ENCODE peak calls at places on chromosomes 12 and 14, in ten cellular contexts. I, M, E, W, G, Y, X, V, A and P are unnamed samples.

GRCh38 chr14:102525213-102526143 is 15.9 kb upstream of the ANKRD9 start:
- DNase-seq in V (peak), M (no peak), Y (peak), W (peak), X (no peak), A (no peak), G (no peak), I (peak), E (peak), P (no peak)

GRCh38 chr14:99698642-99699041 is 14.5 kb downstream of the CYP46A1 start:
- DNase-seq in I (no peak), X (no peak), E (no peak), V (no peak), A (peak), Y (no peak), G (no peak), W (no peak), M (peak), P (no peak)

GRCh38 chr12:62247242-62247641 is 13.0 kb upstream of the USP15 start:
- DNase-seq in E (no peak), A (no peak), G (no peak), M (no peak), V (no peak), I (no peak), W (no peak), X (no peak), Y (no peak), P (no peak)

GRCh38 chr14:69652942-69653680 is 41.7 kb downstream of the SUSD6 start:
- DNase-seq in V (peak), A (no peak), G (no peak), E (no peak), I (no peak), Y (no peak), X (no peak), M (no peak), W (no peak), P (no peak)

GRCh38 chr12:49446571-49446970 is 79.3 kb downstream of the SPATS2 start:
- DNase-seq in E (no peak), G (no peak), I (no peak), A (no peak), M (no peak), W (no peak), Y (no peak), X (no peak), V (no peak), P (no peak)

GRCh38 chr14:105354541-105354940 is 40.0 kb downstream of the PACS2 start:
- DNase-seq in G (no peak), A (no peak), X (no peak), I (no peak), M (no peak), W (no peak), V (no peak), Y (no peak), E (no peak), P (no peak)

GRCh38 chr12:68374315-68374982 is 42.3 kb upstream of the MDM1 start:
- DNase-seq in V (no peak), G (no peak), X (no peak), Y (no peak), W (no peak), E (peak), I (no peak), A (no peak), M (no peak), P (no peak)

GRCh38 chr12:66237505-66238175 is 48.6 kb downstream of the IRAK3 start:
- DNase-seq in A (no peak), E (no peak), M (no peak), X (no peak), Y (no peak), V (no peak), I (no peak), W (no peak), G (no peak), P (no peak)

GRCh38 chr12:93185369-93185741 is 192.4 kb upstream of the NUDT4 start:
- DNase-seq in G (no peak), M (no peak), Y (no peak), X (no peak), A (no peak), E (no peak), I (no peak), W (no peak), V (no peak), P (no peak)

GRCh38 chr14:95300002-95300696 is 19.6 kb downstream of the CLMN start:
- DNase-seq in E (no peak), X (no peak), G (no peak), V (no peak), A (no peak), I (no peak), W (no peak), Y (no peak), M (no peak), P (no peak)

GRCh38 chr12:96289067-96289466 is 94.9 kb downstream of the ELK3 start:
- DNase-seq in Y (no peak), M (no peak), X (no peak), E (no peak), W (no peak), A (no peak), G (no peak), I (no peak), V (no peak), P (no peak)

GRCh38 chr12:101127521-101128219 is 82.4 kb downstream of the SLC5A8 start:
- DNase-seq in A (no peak), V (no peak), M (no peak), Y (peak), I (peak), X (no peak), W (peak), G (no peak), E (no peak), P (no peak)

GRCh38 chr12:50187084-50187900 is 20.1 kb upstream of the CERS5 start:
- DNase-seq in E (no peak), Y (peak), V (no peak), X (no peak), I (peak), W (peak), A (no peak), G (no peak), M (no peak), P (no peak)

GRCh38 chr14:21049263-21049662 is 7.1 kb downstream of the RNASE7 start:
- DNase-seq in E (no peak), I (peak), G (no peak), V (no peak), M (no peak), X (no peak), W (peak), A (no peak), Y (peak), P (no peak)

GRCh38 chr12:77377116-77377515 is 311.7 kb upstream of the E2F7 start:
- DNase-seq in W (peak), G (no peak), A (no peak), E (peak), Y (peak), V (peak), M (no peak), X (no peak), I (peak), P (no peak)

GRCh38 chr14:89794096-89794495 is 160.4 kb downstream of the EFCAB11 start:
- DNase-seq in W (peak), X (peak), E (no peak), M (peak), V (no peak), Y (peak), I (no peak), G (no peak), A (peak), P (no peak)

GRCh38 chr12:143964-144649 is 69.8 kb downstream of the SLC6A12 start:
- DNase-seq in E (no peak), I (peak), G (no peak), V (no peak), W (peak), Y (no peak), A (no peak), M (no peak), X (no peak), P (no peak)

GRCh38 chr12:48943221-48943620 is 14.1 kb downstream of the ARF3 start:
- DNase-seq in W (no peak), E (no peak), A (no peak), I (no peak), M (no peak), V (no peak), G (no peak), X (no peak), Y (no peak), P (no peak)

GRCh38 chr14:21070083-21070609 is at the start of gene ARHGEF40:
- DNase-seq in X (peak), Y (peak), G (peak), V (peak), A (no peak), I (peak), E (peak), M (no peak), W (peak), P (no peak)

GRCh38 chr12:20194171-20194570 is 174.2 kb upstream of the PDE3A start:
- DNase-seq in Y (peak), V (no peak), E (peak), G (no peak), I (peak), W (peak), X (no peak), M (no peak), A (no peak), P (no peak)

GRCh38 chr12:19576421-19576925 is 137.2 kb downstream of the AEBP2 start:
- DNase-seq in V (no peak), M (no peak), E (no peak), I (no peak), A (no peak), Y (peak), X (no peak), W (no peak), G (no peak), P (no peak)

GRCh38 chr12:46217686-46218508 is 50.9 kb downstream of the SLC38A1 start:
- DNase-seq in I (no peak), W (no peak), G (no peak), X (no peak), Y (no peak), E (no peak), M (no peak), A (no peak), V (peak), P (no peak)

GRCh38 chr14:104110491-104111209 is 25.1 kb downstream of the ASPG start:
- DNase-seq in G (peak), Y (no peak), V (no peak), A (no peak), M (no peak), W (no peak), X (no peak), I (no peak), E (no peak), P (no peak)

GRCh38 chr14:34297786-34298520 is 164.1 kb downstream of the SPTSSA start:
- DNase-seq in G (no peak), I (no peak), Y (peak), X (no peak), A (no peak), E (peak), W (no peak), V (no peak), M (no peak), P (no peak)

GRCh38 chr12:64036414-64036813 is 185.7 kb downstream of the KICS2 start:
- DNase-seq in W (peak), G (no peak), M (no peak), Y (no peak), I (peak), E (no peak), X (no peak), A (no peak), V (no peak), P (no peak)

GRCh38 chr12:80262372-80263170 is 163.2 kb downstream of the OTOGL start:
- DNase-seq in Y (no peak), I (no peak), W (peak), X (no peak), A (no peak), E (no peak), G (no peak), M (no peak), V (no peak), P (no peak)
- TF ChIP-seq CTCF in Y (no peak), I (no peak), W (no peak), X (no peak), A (no peak), E (no peak), G (no peak), M (no peak), V (no peak), P (no peak)

GRCh38 chr12:104985206-104985605 is 910 bp upstream of the NOPCHAP1 start:
- DNase-seq in I (no peak), M (no peak), W (no peak), Y (no peak), G (no peak), V (no peak), E (no peak), A (no peak), X (no peak), P (no peak)
- TF ChIP-seq CTCF in I (no peak), M (no peak), W (no peak), Y (no peak), G (no peak), V (no peak), E (no peak), A (no peak), X (no peak), P (peak)

GRCh38 chr14:54353266-54353665 is 43.5 kb upstream of the CDKN3 start:
- DNase-seq in Y (no peak), W (no peak), I (no peak), M (no peak), E (no peak), G (no peak), X (no peak), A (no peak), V (no peak), P (no peak)
- TF ChIP-seq CTCF in Y (no peak), W (no peak), I (no peak), M (no peak), E (no peak), G (no peak), X (no peak), A (no peak), V (no peak), P (no peak)

GRCh38 chr12:42586268-42586667 is 3.3 kb downstream of the PRICKLE1 start:
- DNase-seq in X (no peak), E (no peak), G (no peak), Y (no peak), M (no peak), A (no peak), V (no peak), I (no peak), W (no peak), P (no peak)
- TF ChIP-seq CTCF in X (no peak), E (no peak), G (no peak), Y (peak), M (no peak), A (peak), V (no peak), I (no peak), W (no peak), P (no peak)

GRCh38 chr12:56951582-56952339 is 5.6 kb downstream of the RDH16 start:
- DNase-seq in E (no peak), I (no peak), A (no peak), Y (no peak), G (no peak), M (no peak), V (no peak), X (no peak), W (no peak), P (no peak)

GRCh38 chr12:56953314-56953713 is 4.1 kb downstream of the RDH16 start:
- DNase-seq in Y (no peak), G (no peak), I (no peak), X (no peak), V (no peak), W (no peak), E (no peak), A (no peak), M (no peak), P (no peak)

GRCh38 chr12:56948881-56949280 is 8.5 kb downstream of the RDH16 start:
- DNase-seq in I (no peak), G (no peak), E (no peak), V (no peak), X (no peak), A (no peak), Y (no peak), M (no peak), W (no peak), P (no peak)

GRCh38 chr12:56943878-56944277 is 9.7 kb upstream of the SDR9C7 start:
- DNase-seq in G (no peak), Y (no peak), M (no peak), E (no peak), V (no peak), W (no peak), I (no peak), X (no peak), A (no peak), P (no peak)

DNA sequence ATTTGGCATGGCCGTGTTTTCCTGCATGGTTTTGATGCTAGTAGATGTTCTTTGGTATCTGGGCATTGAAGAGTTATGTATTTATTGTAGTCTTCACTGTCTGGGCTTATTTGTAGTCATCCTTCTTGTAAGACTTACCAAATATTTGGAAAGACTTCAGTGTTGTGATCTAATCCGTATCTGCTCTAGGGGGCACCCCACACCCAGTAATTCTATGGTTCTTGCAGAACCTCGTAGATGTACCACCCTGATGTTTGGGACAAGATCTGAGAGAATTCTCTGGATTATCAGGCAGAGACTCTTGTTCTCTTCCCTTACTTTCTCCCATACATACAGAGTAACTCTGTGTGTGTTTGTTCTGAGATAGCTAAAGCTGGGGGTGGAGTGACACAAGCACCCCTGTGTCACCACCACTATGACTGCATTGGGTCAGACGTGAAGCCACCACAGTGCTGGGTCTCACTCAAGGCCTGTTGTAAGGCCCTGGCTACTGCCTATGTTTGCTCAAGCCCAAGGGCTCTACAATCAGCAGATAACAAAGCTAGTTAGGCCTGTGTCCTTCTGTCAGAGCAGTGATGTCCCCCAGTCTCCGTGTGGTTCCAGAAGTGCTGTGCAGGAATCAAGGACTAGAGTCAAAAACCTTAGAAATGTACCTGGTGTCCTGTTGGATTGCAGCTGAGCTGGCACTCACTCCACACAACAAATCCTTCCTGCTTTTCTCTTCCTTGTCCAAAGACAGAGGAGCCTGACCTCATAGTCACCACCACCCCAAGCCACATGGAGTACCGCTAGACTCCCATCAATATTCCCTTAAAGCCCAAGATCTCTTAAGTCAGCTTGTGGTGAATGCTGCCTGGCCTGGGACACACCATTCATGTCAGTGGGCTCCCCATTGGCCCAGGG is 9.5 kb downstream of the RDH16 start:
- DNase-seq in X (no peak), I (no peak), G (no peak), A (no peak), Y (no peak), M (no peak), E (peak), W (no peak), V (no peak), P (no peak)
- TF ChIP-seq CTCF in X (no peak), I (no peak), G (peak), A (no peak), Y (no peak), M (no peak), E (no peak), W (no peak), V (no peak), P (no peak)

DNA sequence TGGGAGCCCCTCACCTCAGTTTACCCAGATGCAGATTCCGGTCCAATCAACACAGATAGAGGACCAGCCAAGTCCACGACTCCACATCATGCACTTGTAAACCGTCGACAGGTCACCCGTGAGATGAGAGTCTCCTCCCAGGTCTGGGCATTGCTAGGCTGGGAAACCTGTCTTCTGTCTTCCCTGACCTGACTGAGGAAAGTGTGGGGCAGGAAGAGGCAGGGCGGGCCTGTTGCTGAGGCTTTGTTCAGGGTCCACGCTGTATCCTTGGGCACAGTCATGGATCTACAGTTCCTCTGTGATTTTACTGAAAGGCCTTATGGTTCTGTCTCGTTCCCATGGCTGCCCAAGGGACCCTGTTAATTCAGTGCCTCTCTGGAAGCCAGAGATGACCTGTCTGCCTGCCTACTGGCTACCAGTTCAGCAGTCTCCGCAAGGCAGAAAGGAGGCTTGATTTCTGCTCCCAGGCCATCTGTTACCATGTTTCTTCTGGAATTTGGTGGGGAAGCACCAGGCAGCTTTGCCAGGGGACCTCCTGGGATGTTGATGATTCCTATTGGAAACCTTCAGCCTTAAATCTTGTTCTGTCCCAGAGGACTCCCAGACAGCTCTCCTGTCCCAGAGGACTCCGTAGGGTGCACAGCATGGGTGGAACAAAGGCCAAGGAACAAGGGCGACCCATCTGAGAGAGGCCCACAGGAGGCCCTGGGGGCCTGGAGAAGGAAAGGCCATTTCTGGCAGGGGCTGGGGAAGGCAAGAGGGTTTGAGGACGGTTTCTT is 288.5 kb upstream of the RTL1 start:
- DNase-seq in M (peak), Y (no peak), E (no peak), X (no peak), W (no peak), V (no peak), I (no peak), A (peak), G (no peak), P (peak)
- TF ChIP-seq CTCF in M (no peak), Y (no peak), E (no peak), X (no peak), W (no peak), V (no peak), I (no peak), A (no peak), G (no peak), P (no peak)

GRCh38 chr14:30884925-30885324 is 10.6 kb downstream of the COCH start:
- DNase-seq in M (no peak), A (no peak), E (no peak), W (no peak), G (no peak), V (no peak), I (no peak), X (no peak), Y (no peak), P (no peak)

GRCh38 chr14:30889244-30889594 is 14.9 kb downstream of the COCH start:
- DNase-seq in X (no peak), M (no peak), V (no peak), G (no peak), Y (no peak), I (no peak), E (no peak), W (no peak), A (no peak), P (no peak)

GRCh38 chr14:30883508-30884294 is 9.3 kb downstream of the COCH start:
- DNase-seq in Y (peak), E (no peak), V (no peak), G (no peak), M (no peak), X (no peak), W (no peak), I (no peak), A (no peak), P (no peak)

GRCh38 chr14:30888480-30889243 is 14.3 kb downstream of the COCH start:
- DNase-seq in I (no peak), A (no peak), X (no peak), G (no peak), W (no peak), Y (no peak), V (no peak), M (no peak), E (no peak), P (no peak)

DNA sequence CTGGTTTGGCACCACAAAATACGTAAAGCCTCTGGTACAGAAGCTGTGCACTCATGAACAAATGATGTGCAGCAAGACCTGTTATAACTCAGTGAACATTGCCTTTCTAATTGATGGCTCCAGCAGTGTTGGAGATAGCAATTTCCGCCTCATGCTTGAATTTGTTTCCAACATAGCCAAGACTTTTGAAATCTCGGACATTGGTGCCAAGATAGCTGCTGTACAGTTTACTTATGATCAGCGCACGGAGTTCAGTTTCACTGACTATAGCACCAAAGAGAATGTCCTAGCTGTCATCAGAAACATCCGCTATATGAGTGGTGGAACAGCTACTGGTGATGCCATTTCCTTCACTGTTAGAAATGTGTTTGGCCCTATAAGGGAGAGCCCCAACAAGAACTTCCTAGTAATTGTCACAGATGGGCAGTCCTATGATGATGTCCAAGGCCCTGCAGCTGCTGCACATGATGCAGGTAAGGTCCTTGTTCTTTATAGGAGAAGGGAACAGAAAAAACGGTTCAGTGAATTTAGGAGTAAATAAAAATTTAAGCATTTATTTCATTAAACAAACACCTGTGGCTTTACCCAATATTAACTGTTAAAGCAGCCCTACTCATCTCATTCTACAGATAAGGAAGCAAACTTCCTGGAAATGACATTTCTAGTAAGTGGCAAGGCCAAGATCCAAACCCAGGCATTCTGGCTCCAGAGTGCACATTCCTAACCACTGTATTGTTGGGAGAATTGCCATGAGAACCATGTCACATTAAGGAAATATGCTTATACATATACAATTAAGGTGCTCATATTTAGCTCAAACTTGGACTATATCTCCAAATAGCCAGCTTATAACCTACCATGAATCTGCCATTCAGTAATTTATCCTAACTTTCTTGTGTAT is 11.7 kb downstream of the COCH start:
- DNase-seq in M (no peak), X (no peak), A (no peak), I (peak), V (no peak), E (no peak), Y (peak), G (no peak), W (peak), P (no peak)
- TF ChIP-seq CTCF in M (no peak), X (no peak), A (no peak), I (no peak), V (no peak), E (no peak), Y (no peak), G (no peak), W (no peak), P (no peak)